ENCODE peak calls at places on chromosomes 16 and 17, in ten cellular contexts. C is NT2/D1; Q is PC-9; D is activated CD4-positive, alpha-beta T cell treated with anti-CD3 and anti-CD28 coated beads, Interleukin-2, amount 10 ng/mL, durations not matched to agents 7 days and 5 days; S is NCI-H82; W is LoVo; Z is stimulated activated CD4-positive, alpha-beta T cell treated with anti-CD3 and anti-CD28 coated beads, Interleukin-15, amount 100 ng/mL, for 24 hours; B is ovary; V is GM04503; L is NCI-H2081. R is an unnamed sample.

GRCh38 chr16:69906838-69907301 is 44.3 kb upstream of the CLEC18A start:
- DNase-seq in C (no peak), Q (no peak), D (no peak), S (no peak), W (no peak), Z (no peak), B (no peak), V (no peak), L (no peak), R (no peak)

GRCh38 chr17:61479493-61480413 is 27.5 kb downstream of the TBX4 start:
- DNase-seq in C (no peak), Q (no peak), D (no peak), S (no peak), W (no peak), Z (no peak), B (no peak), V (no peak), L (no peak), R (no peak)

GRCh38 chr16:23060458-23061320 is 88.6 kb downstream of the USP31 start:
- DNase-seq in C (peak), Q (peak), D (peak), S (peak), W (peak), Z (peak), B (peak), V (no peak), L (peak), R (peak)

GRCh38 chr17:31674305-31674704 is 184.7 kb downstream of the COPRS start:
- DNase-seq in C (no peak), Q (peak), D (no peak), S (no peak), W (no peak), Z (no peak), B (no peak), V (no peak), L (no peak), R (no peak)

GRCh38 chr16:83793179-83793578 is 14.6 kb upstream of the HSBP1 start:
- DNase-seq in C (no peak), Q (no peak), D (no peak), S (peak), W (no peak), Z (no peak), B (no peak), V (no peak), L (no peak), R (no peak)

GRCh38 chr16:79045191-79045590 is 555.3 kb downstream of the MAF start:
- DNase-seq in C (no peak), Q (no peak), D (no peak), S (no peak), W (no peak), Z (no peak), B (no peak), V (no peak), L (no peak), R (no peak)

GRCh38 chr17:47851764-47852112 is 775 bp upstream of the SP6 start:
- DNase-seq in C (no peak), Q (no peak), D (no peak), S (no peak), W (no peak), Z (no peak), B (no peak), V (no peak), L (no peak), R (no peak)

GRCh38 chr16:2452650-2453049 is 7.3 kb upstream of the TEDC2 start:
- DNase-seq in C (no peak), Q (no peak), D (no peak), S (no peak), W (no peak), Z (no peak), B (no peak), V (no peak), L (no peak), R (no peak)

GRCh38 chr16:67661101-67661661 is 421 bp downstream of the PARD6A start:
- DNase-seq in C (no peak), Q (no peak), D (no peak), S (peak), W (no peak), Z (peak), B (no peak), V (no peak), L (peak), R (no peak)

GRCh38 chr17:40198576-40198975 is 20.5 kb upstream of the WIPF2 start:
- DNase-seq in C (no peak), Q (no peak), D (no peak), S (no peak), W (no peak), Z (no peak), B (no peak), V (no peak), L (no peak), R (no peak)

GRCh38 chr17:7173687-7174602 is 5.2 kb downstream of the ASGR1 start:
- DNase-seq in C (no peak), Q (no peak), D (peak), S (peak), W (no peak), Z (peak), B (peak), V (no peak), L (no peak), R (no peak)

GRCh38 chr16:54286330-54287017 is at the start of gene IRX3:
- DNase-seq in C (peak), Q (peak), D (no peak), S (peak), W (peak), Z (peak), B (peak), V (peak), L (peak), R (peak)

GRCh38 chr16:23786964-23787571 is 32.2 kb downstream of the CHP2 start:
- DNase-seq in C (peak), Q (no peak), D (no peak), S (no peak), W (no peak), Z (no peak), B (no peak), V (no peak), L (no peak), R (no peak)

GRCh38 chr17:28745052-28745776 is 1.4 kb downstream of the TRAF4 start:
- DNase-seq in C (no peak), Q (no peak), D (peak), S (peak), W (no peak), Z (peak), B (peak), V (no peak), L (peak), R (no peak)

GRCh38 chr16:88743693-88744519 is 37.6 kb downstream of the CTU2 start:
- DNase-seq in C (peak), Q (peak), D (peak), S (peak), W (peak), Z (peak), B (peak), V (no peak), L (peak), R (peak)

GRCh38 chr16:74574146-74574545 is 32.8 kb downstream of the GLG1 start:
- DNase-seq in C (no peak), Q (no peak), D (no peak), S (no peak), W (no peak), Z (no peak), B (no peak), V (no peak), L (no peak), R (no peak)

GRCh38 chr17:28878981-28879380 is 18.6 kb downstream of the FLOT2 start:
- DNase-seq in C (no peak), Q (peak), D (no peak), S (peak), W (no peak), Z (peak), B (no peak), V (no peak), L (peak), R (peak)

GRCh38 chr17:11369570-11369969 is 128.6 kb downstream of the SHISA6 start:
- DNase-seq in C (no peak), Q (no peak), D (no peak), S (peak), W (no peak), Z (no peak), B (no peak), V (no peak), L (no peak), R (no peak)

GRCh38 chr17:47742319-47743181 is 9.5 kb downstream of the TBX21 start:
- DNase-seq in C (peak), Q (no peak), D (peak), S (peak), W (no peak), Z (peak), B (no peak), V (no peak), L (no peak), R (no peak)

GRCh38 chr17:74842599-74843351 is 16.9 kb downstream of the GRIN2C start:
- DNase-seq in C (no peak), Q (peak), D (no peak), S (peak), W (no peak), Z (peak), B (peak), V (no peak), L (peak), R (peak)

GRCh38 chr16:11852092-11852809 is 909 bp upstream of the RSL1D1 start:
- DNase-seq in C (no peak), Q (no peak), D (no peak), S (peak), W (peak), Z (no peak), B (no peak), V (no peak), L (peak), R (no peak)

GRCh38 chr17:50095626-50096037 is 481 bp downstream of the PDK2 start:
- DNase-seq in C (no peak), Q (no peak), D (no peak), S (peak), W (no peak), Z (no peak), B (no peak), V (no peak), L (no peak), R (no peak)

GRCh38 chr17:80316927-80317705 is 56.5 kb downstream of the RNF213 start:
- DNase-seq in C (no peak), Q (no peak), D (no peak), S (no peak), W (no peak), Z (no peak), B (no peak), V (no peak), L (no peak), R (no peak)

GRCh38 chr17:57665128-57665527 is 80.0 kb downstream of the CCDC182 start:
- DNase-seq in C (no peak), Q (no peak), D (no peak), S (peak), W (no peak), Z (no peak), B (peak), V (no peak), L (no peak), R (no peak)

GRCh38 chr17:64572682-64573154 is 65.9 kb downstream of the CEP95 start:
- DNase-seq in C (no peak), Q (no peak), D (peak), S (no peak), W (no peak), Z (no peak), B (no peak), V (peak), L (no peak), R (peak)

GRCh38 chr17:14792751-14793150 is 472.4 kb downstream of the PMP22 start:
- DNase-seq in C (no peak), Q (no peak), D (no peak), S (no peak), W (no peak), Z (no peak), B (no peak), V (no peak), L (no peak), R (no peak)

GRCh38 chr17:50265690-50266306 is 8.5 kb upstream of the TMEM92 start:
- DNase-seq in C (no peak), Q (no peak), D (no peak), S (no peak), W (no peak), Z (no peak), B (no peak), V (no peak), L (no peak), R (no peak)

GRCh38 chr16:75196826-75197225 is 10.1 kb downstream of the CTRB2 start:
- DNase-seq in C (no peak), Q (no peak), D (no peak), S (no peak), W (no peak), Z (no peak), B (no peak), V (no peak), L (no peak), R (no peak)

GRCh38 chr17:44608732-44609435 is 47.4 kb upstream of the MEIOC start:
- DNase-seq in C (no peak), Q (no peak), D (no peak), S (no peak), W (no peak), Z (no peak), B (no peak), V (no peak), L (peak), R (no peak)

GRCh38 chr16:23148513-23149266 is 562 bp downstream of the USP31 start:
- DNase-seq in C (no peak), Q (peak), D (peak), S (peak), W (peak), Z (peak), B (peak), V (no peak), L (peak), R (peak)

GRCh38 chr17:83053779-83054451 is 25.5 kb upstream of the METRNL start:
- DNase-seq in C (no peak), Q (no peak), D (peak), S (no peak), W (no peak), Z (no peak), B (no peak), V (no peak), L (no peak), R (no peak)

GRCh38 chr16:85649411-85649977 is 36.4 kb downstream of the GSE1 start:
- DNase-seq in C (no peak), Q (no peak), D (no peak), S (peak), W (no peak), Z (no peak), B (no peak), V (no peak), L (peak), R (no peak)

GRCh38 chr17:35003778-35004177 is 23.5 kb downstream of the LIG3 start:
- DNase-seq in C (no peak), Q (no peak), D (no peak), S (no peak), W (no peak), Z (no peak), B (no peak), V (no peak), L (no peak), R (no peak)

GRCh38 chr17:77117415-77117814 is 23.4 kb upstream of the SEC14L1 start:
- DNase-seq in C (no peak), Q (no peak), D (no peak), S (no peak), W (no peak), Z (no peak), B (no peak), V (no peak), L (no peak), R (no peak)

GRCh38 chr16:64469351-64469750 is 652.5 kb downstream of the CDH11 start:
- DNase-seq in C (no peak), Q (no peak), D (no peak), S (no peak), W (no peak), Z (no peak), B (no peak), V (no peak), L (no peak), R (no peak)

GRCh38 chr17:73630531-73630930 is 13.7 kb downstream of the SDK2 start:
- DNase-seq in C (no peak), Q (no peak), D (no peak), S (no peak), W (no peak), Z (no peak), B (no peak), V (no peak), L (no peak), R (no peak)